ENCODE peak calls at places on chromosomes 12 and 14, in nine cellular contexts. O is CD4-positive, CD25-positive, alpha-beta regulatory T cell; X is mesendoderm; V is dorsolateral prefrontal cortex; Z is lower lobe of right lung; Q is HCT116; K is right atrium auricular region; H is cardiac muscle cell; T is transverse colon. G is an unnamed sample. For H3K27me3, the result is how much of the 10 kb centered on the place peaks cover.

GRCh38 chr14:104284107-104284592 is 145.8 kb downstream of the KIF26A start:
- DNase-seq in O (no peak), X (no peak), V (no peak), Z (peak), Q (no peak), K (no peak), H (no peak), T (no peak), G (peak)

GRCh38 chr12:56190695-56191155 is 1.4 kb upstream of the SMARCC2 start:
- DNase-seq in O (no peak), X (peak), V (no peak), Z (no peak), Q (no peak), K (no peak), H (peak), T (no peak), G (no peak)

GRCh38 chr12:49974677-49975369 is 2.1 kb downstream of the AQP6 start:
- DNase-seq in O (no peak), X (no peak), V (no peak), Z (no peak), Q (no peak), K (no peak), H (no peak), T (no peak), G (no peak)

GRCh38 chr14:99427632-99428315 is 52.9 kb downstream of the SETD3 start:
- DNase-seq in O (no peak), X (peak), V (peak), Z (no peak), Q (no peak), K (no peak), H (peak), T (no peak), G (no peak)

GRCh38 chr12:103877934-103878510 is 37.0 kb upstream of the NT5DC3 start:
- DNase-seq in O (peak), X (peak), V (peak), Z (no peak), Q (peak), K (no peak), H (peak), T (peak), G (no peak)

GRCh38 chr14:55731881-55732498 is 152.0 kb downstream of the KTN1 start:
- DNase-seq in O (peak), X (peak), V (peak), Z (no peak), Q (peak), K (no peak), H (peak), T (peak), G (no peak)

GRCh38 chr14:67391266-67391665 is 20.7 kb downstream of the PLEK2 start:
- DNase-seq in O (no peak), X (no peak), V (no peak), Z (no peak), Q (no peak), K (no peak), H (no peak), T (no peak), G (no peak)

GRCh38 chr12:124906606-124907261 is 7.7 kb downstream of the UBC start:
- DNase-seq in O (peak), X (peak), V (peak), Z (peak), Q (peak), K (peak), H (peak), T (peak), G (no peak)

GRCh38 chr12:42865282-42865681 is 275.7 kb upstream of the PRICKLE1 start:
- DNase-seq in O (no peak), X (no peak), V (no peak), Z (no peak), Q (no peak), K (no peak), H (no peak), T (no peak), G (no peak)

GRCh38 chr12:93191461-93191860 is 186.3 kb upstream of the NUDT4 start:
- DNase-seq in O (no peak), X (no peak), V (no peak), Z (no peak), Q (no peak), K (no peak), H (no peak), T (no peak), G (no peak)

GRCh38 chr14:39015360-39015961 is 87.6 kb downstream of the SEC23A start:
- DNase-seq in O (peak), X (peak), V (no peak), Z (no peak), Q (peak), K (no peak), H (peak), T (peak), G (no peak)

GRCh38 chr12:9064815-9065606 is 50.7 kb downstream of the A2M start:
- DNase-seq in O (no peak), X (peak), V (peak), Z (peak), Q (peak), K (peak), H (peak), T (peak), G (peak)

GRCh38 chr12:119592232-119592631 is 1.3 kb upstream of the TMEM233 start:
- DNase-seq in O (no peak), X (no peak), V (no peak), Z (no peak), Q (no peak), K (no peak), H (peak), T (no peak), G (no peak)

GRCh38 chr12:484096-484495 is 24.4 kb downstream of the B4GALNT3 start:
- DNase-seq in O (no peak), X (no peak), V (no peak), Z (no peak), Q (no peak), K (no peak), H (no peak), T (no peak), G (no peak)

GRCh38 chr12:76143343-76144252 is 59.1 kb upstream of the NAP1L1 start:
- DNase-seq in O (no peak), X (no peak), V (no peak), Z (no peak), Q (no peak), K (no peak), H (no peak), T (peak), G (no peak)

GRCh38 chr12:101877816-101878811 is 734 bp downstream of the DRAM1 start:
- DNase-seq in O (no peak), X (peak), V (no peak), Z (no peak), Q (no peak), K (no peak), H (peak), T (peak), G (peak)

GRCh38 chr14:95274283-95274682 is 45.4 kb downstream of the CLMN start:
- DNase-seq in O (no peak), X (no peak), V (no peak), Z (no peak), Q (no peak), K (no peak), H (no peak), T (peak), G (no peak)

GRCh38 chr12:92701441-92701840 is 1.3 kb upstream of the PLEKHG7 start:
- DNase-seq in O (no peak), X (no peak), V (no peak), Z (no peak), Q (no peak), K (no peak), H (peak), T (no peak), G (no peak)

GRCh38 chr12:103855036-103855712 is 14.1 kb upstream of the NT5DC3 start:
- DNase-seq in O (no peak), X (no peak), V (no peak), Z (no peak), Q (no peak), K (no peak), H (peak), T (no peak), G (no peak)

GRCh38 chr12:58647495-58647894 is 272.8 kb downstream of the LRIG3 start:
- DNase-seq in O (no peak), X (no peak), V (no peak), Z (no peak), Q (no peak), K (no peak), H (peak), T (no peak), G (no peak)

GRCh38 chr14:61329478-61330051 is 8.2 kb downstream of the PRKCH start:
- DNase-seq in O (no peak), X (no peak), V (no peak), Z (no peak), Q (no peak), K (no peak), H (no peak), T (no peak), G (no peak)

GRCh38 chr14:58488550-58488949 is 61.0 kb downstream of the KIAA0586 start:
- DNase-seq in O (no peak), X (peak), V (no peak), Z (no peak), Q (no peak), K (no peak), H (peak), T (no peak), G (no peak)

GRCh38 chr14:90644882-90645281 is 171.3 kb downstream of the TTC7B start:
- DNase-seq in O (no peak), X (no peak), V (peak), Z (no peak), Q (no peak), K (peak), H (peak), T (no peak), G (no peak)

GRCh38 chr12:4909734-4910501 is at the start of gene KCNA1:
- DNase-seq in O (no peak), X (peak), V (peak), Z (no peak), Q (no peak), K (no peak), H (peak), T (no peak), G (peak)

GRCh38 chr12:124761876-124762275 is 101.8 kb downstream of the SCARB1 start:
- DNase-seq in O (no peak), X (no peak), V (no peak), Z (no peak), Q (no peak), K (no peak), H (peak), T (no peak), G (no peak)

GRCh38 chr12:119692410-119692809 is 24.5 kb downstream of the PRKAB1 start:
- DNase-seq in O (no peak), X (no peak), V (no peak), Z (no peak), Q (no peak), K (no peak), H (peak), T (no peak), G (no peak)

GRCh38 chr14:32230181-32230580 is 27.1 kb upstream of the RNU6-8 start:
- DNase-seq in O (no peak), X (no peak), V (no peak), Z (no peak), Q (no peak), K (no peak), H (peak), T (no peak), G (no peak)

GRCh38 chr12:68040450-68041075 is 51.3 kb downstream of the IFNG-AS1 start:
- DNase-seq in O (peak), X (peak), V (peak), Z (no peak), Q (peak), K (peak), H (peak), T (peak), G (no peak)

GRCh38 chr12:64318605-64319004 is 72.0 kb downstream of the C12orf56 start:
- DNase-seq in O (no peak), X (peak), V (no peak), Z (no peak), Q (no peak), K (no peak), H (peak), T (no peak), G (no peak)

GRCh38 chr14:23441076-23441475 is 5.6 kb upstream of the MYH7 start:
- DNase-seq in O (no peak), X (no peak), V (no peak), Z (no peak), Q (no peak), K (peak), H (peak), T (no peak), G (no peak)

GRCh38 chr14:92686763-92687427 is 61.5 kb downstream of the LGMN start:
- DNase-seq in O (peak), X (peak), V (peak), Z (peak), Q (peak), K (peak), H (peak), T (peak), G (peak)

GRCh38 chr14:88468396-88468795 is 82.9 kb downstream of the SPATA7 start:
- DNase-seq in O (no peak), X (no peak), V (no peak), Z (no peak), Q (no peak), K (no peak), H (peak), T (no peak), G (no peak)

GRCh38 chr12:12070674-12071661 is at the start of gene BCL2L14:
- DNase-seq in O (peak), X (peak), V (no peak), Z (no peak), Q (no peak), K (no peak), H (no peak), T (peak), G (no peak)

GRCh38 chr12:64452559-64453329 is 824 bp downstream of the TBK1 start:
- DNase-seq in O (no peak), X (peak), V (no peak), Z (no peak), Q (peak), K (no peak), H (peak), T (peak), G (no peak)

GRCh38 chr12:109961612-109962011 is 34.6 kb downstream of the GIT2 start:
- DNase-seq in O (no peak), X (no peak), V (no peak), Z (no peak), Q (no peak), K (no peak), H (no peak), T (no peak), G (no peak)

GRCh38 chr12:109961201-109961600 is 35.0 kb downstream of the GIT2 start:
- DNase-seq in O (no peak), X (no peak), V (no peak), Z (no peak), Q (no peak), K (no peak), H (peak), T (no peak), G (no peak)

GRCh38 chr12:109963743-109964429 is 32.3 kb downstream of the GIT2 start:
- DNase-seq in O (no peak), X (no peak), V (no peak), Z (no peak), Q (no peak), K (no peak), H (peak), T (peak), G (no peak)

GRCh38 chr12:109962388-109962787 is 33.8 kb downstream of the GIT2 start:
- DNase-seq in O (no peak), X (peak), V (no peak), Z (no peak), Q (no peak), K (no peak), H (no peak), T (no peak), G (no peak)

GRCh38 chr12:109963330-109963729 is 32.8 kb downstream of the GIT2 start:
- DNase-seq in O (no peak), X (no peak), V (no peak), Z (no peak), Q (no peak), K (no peak), H (no peak), T (no peak), G (no peak)
- H3K27ac ChIP-seq in O (no peak), X (no peak), V (no peak), Z (no peak), Q (no peak), K (no peak), H (no peak), T (peak), G (no peak)

DNA sequence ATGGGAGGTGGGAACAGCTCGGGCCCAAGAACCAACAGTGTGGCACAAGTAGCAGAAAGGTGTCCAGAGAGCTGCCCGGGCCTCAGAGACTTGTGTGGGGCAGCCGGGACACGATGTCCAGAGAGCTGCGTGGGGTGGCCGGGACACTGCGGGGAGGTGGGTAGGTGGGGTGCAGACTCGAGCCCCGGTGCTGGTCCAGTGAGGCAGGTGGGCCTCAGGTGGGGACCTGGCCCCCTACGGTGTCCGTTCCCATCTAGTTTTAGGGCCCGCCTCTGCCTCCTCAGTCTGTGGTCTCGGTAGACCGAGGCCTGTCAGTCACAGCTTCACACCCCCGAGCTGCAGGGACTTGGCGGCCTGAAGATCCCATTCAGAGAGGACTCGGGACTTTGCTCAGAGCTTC is 6.3 kb upstream of the FBRSL1 start:
- DNase-seq in O (no peak), X (no peak), V (no peak), Z (no peak), Q (no peak), K (no peak), H (no peak), T (no peak), G (peak)
- H3K27me3 ChIP-seq in O (under half), X (under half), V (under half), Z (under half), Q (under half), K (under half), H (half or more), T (under half), G (under half)

GRCh38 chr14:105326568-105326867 is 12.0 kb downstream of the PACS2 start:
- DNase-seq in O (no peak), X (no peak), V (no peak), Z (no peak), Q (no peak), K (no peak), H (no peak), T (no peak), G (peak)

GRCh38 chr14:105329411-105330200 is 15.1 kb downstream of the PACS2 start:
- DNase-seq in O (no peak), X (no peak), V (no peak), Z (peak), Q (no peak), K (no peak), H (no peak), T (no peak), G (peak)

GRCh38 chr14:105328678-105329390 is 14.3 kb downstream of the PACS2 start:
- DNase-seq in O (no peak), X (no peak), V (no peak), Z (no peak), Q (no peak), K (no peak), H (no peak), T (no peak), G (peak)

GRCh38 chr14:105326891-105327694 is 12.5 kb downstream of the PACS2 start:
- DNase-seq in O (no peak), X (peak), V (no peak), Z (no peak), Q (no peak), K (no peak), H (no peak), T (no peak), G (no peak)

GRCh38 chr14:105328070-105328677 is 13.6 kb downstream of the PACS2 start:
- DNase-seq in O (no peak), X (no peak), V (no peak), Z (no peak), Q (no peak), K (no peak), H (no peak), T (no peak), G (peak)
- H3K27ac ChIP-seq in O (no peak), X (no peak), V (no peak), Z (no peak), Q (no peak), K (peak), H (no peak), T (no peak), G (no peak)

DNA sequence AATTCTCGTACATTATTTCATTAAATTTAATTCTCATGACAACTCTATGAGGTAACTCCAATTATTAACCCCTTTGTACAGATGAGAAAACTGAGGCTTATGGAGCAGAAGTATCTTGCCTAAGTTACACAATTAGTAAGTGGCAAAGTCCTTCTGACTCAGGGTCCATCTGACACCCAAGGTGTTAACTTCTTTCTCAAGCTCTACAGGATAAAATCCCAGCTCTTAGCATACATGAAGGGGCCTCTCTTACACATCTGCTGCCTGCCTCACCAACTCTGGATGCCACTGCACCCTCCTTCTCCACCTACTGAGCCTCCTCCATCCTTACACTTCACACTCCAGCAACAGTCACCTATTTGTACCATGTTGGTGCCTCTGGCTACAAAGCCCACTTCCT is 4.3 kb upstream of the KRT72 start:
- DNase-seq in O (no peak), X (no peak), V (no peak), Z (no peak), Q (no peak), K (no peak), H (no peak), T (no peak), G (no peak)
- H3K27me3 ChIP-seq in O (under half), X (under half), V (under half), Z (under half), Q (under half), K (under half), H (under half), T (under half), G (under half)

GRCh38 chr12:91327136-91327535 is 144.5 kb upstream of the DCN start:
- DNase-seq in O (no peak), X (no peak), V (no peak), Z (no peak), Q (no peak), K (no peak), H (peak), T (no peak), G (no peak)
- H3K27ac ChIP-seq in O (no peak), X (no peak), V (no peak), Z (peak), Q (no peak), K (peak), H (no peak), T (peak), G (no peak)

GRCh38 chr14:21724115-21724973 is 50.7 kb upstream of the OR4E1 start:
- DNase-seq in O (no peak), X (no peak), V (no peak), Z (no peak), Q (no peak), K (no peak), H (no peak), T (no peak), G (no peak)
- H3K27me3 ChIP-seq in O (under half), X (under half), V (under half), Z (under half), Q (under half), K (under half), H (under half), T (under half), G (under half)

G was measured in left lung.